ENCODE peak calls at places on chromosomes 5 and 9, in six cellular contexts. I is upper lobe of right lung, Y is NAMALWA, O is heart right ventricle, D is RWPE1, P is SK-MEL-5. X is an unnamed sample.

GRCh38 chr9:125521462-125522327 is 185.3 kb downstream of the MAPKAP1 start:
- DNase-seq in I (no peak), Y (no peak), O (no peak), D (peak), P (peak), X (no peak)

GRCh38 chr9:94656190-94656589 is 16.9 kb upstream of the FBP1 start:
- DNase-seq in I (no peak), Y (peak), O (no peak), D (no peak), P (no peak), X (no peak)

GRCh38 chr5:139709587-139710369 is 61.6 kb downstream of the CXXC5 start:
- DNase-seq in I (no peak), Y (peak), O (peak), D (no peak), P (no peak), X (peak)

GRCh38 chr9:121783523-121784507 is 132.4 kb downstream of the DAB2IP start:
- DNase-seq in I (peak), Y (no peak), O (peak), D (no peak), P (no peak), X (peak)

GRCh38 chr9:87063883-87064282 is 116.6 kb upstream of the GAS1 start:
- DNase-seq in I (no peak), Y (no peak), O (no peak), D (no peak), P (no peak), X (no peak)

GRCh38 chr5:177528631-177529030 is 11.9 kb upstream of the DDX41 start:
- DNase-seq in I (peak), Y (no peak), O (no peak), D (no peak), P (no peak), X (no peak)

GRCh38 chr5:158796812-158797497 is 302.8 kb downstream of the EBF1 start:
- DNase-seq in I (no peak), Y (no peak), O (no peak), D (no peak), P (no peak), X (no peak)

GRCh38 chr5:135890867-135891266 is 4.8 kb downstream of the IL9 start:
- DNase-seq in I (no peak), Y (peak), O (no peak), D (no peak), P (peak), X (no peak)

GRCh38 chr9:87613265-87614111 is 112.4 kb upstream of the CTSL start:
- DNase-seq in I (no peak), Y (no peak), O (no peak), D (no peak), P (no peak), X (no peak)

GRCh38 chr5:55650391-55650790 is 61.7 kb downstream of the SLC38A9 start:
- DNase-seq in I (no peak), Y (no peak), O (no peak), D (no peak), P (no peak), X (no peak)

GRCh38 chr5:55568629-55569512 is 34.1 kb upstream of the PLPP1 start:
- DNase-seq in I (no peak), Y (no peak), O (no peak), D (no peak), P (no peak), X (no peak)

GRCh38 chr5:24742334-24742733 is 97.6 kb upstream of the CDH10 start:
- DNase-seq in I (no peak), Y (no peak), O (no peak), D (no peak), P (no peak), X (no peak)

GRCh38 chr5:56479701-56480304 is 246.7 kb upstream of the ANKRD55 start:
- DNase-seq in I (no peak), Y (peak), O (no peak), D (no peak), P (no peak), X (no peak)

GRCh38 chr5:175534070-175534932 is 55.9 kb downstream of the SFXN1 start:
- DNase-seq in I (peak), Y (peak), O (peak), D (peak), P (peak), X (peak)

GRCh38 chr9:82805027-82805426 is 257.9 kb downstream of the RASEF start:
- DNase-seq in I (no peak), Y (no peak), O (no peak), D (no peak), P (peak), X (peak)

GRCh38 chr5:177307544-177308363 is 3.9 kb downstream of the MXD3 start:
- DNase-seq in I (no peak), Y (no peak), O (no peak), D (no peak), P (no peak), X (no peak)

GRCh38 chr9:88387035-88387732 is 1.1 kb upstream of the SPIN1 start:
- DNase-seq in I (peak), Y (peak), O (peak), D (no peak), P (peak), X (peak)